ENCODE peak calls at places on chromosomes 11 and 22, in ten cellular contexts. Y is kidney; Z is EH; A is PC-9; O is left lung; V is HFFc6; G is GM12892; W is stimulated activated CD4-positive, alpha-beta T cell treated with anti-CD3 and anti-CD28 coated beads, Interleukin-2, amount 100 ng/mL, for 4 hours; K is WTC11; F is effector memory CD4-positive, alpha-beta T cell. H is an unnamed sample.

GRCh38 chr22:20396639-20397038 is 2.7 kb downstream of the ZNF74 start:
- DNase-seq in Z (peak), A (no peak), V (no peak), W (no peak), F (no peak), O (no peak), K (no peak), G (no peak), Y (no peak), H (no peak)

GRCh38 chr22:20652582-20652981 is 121.3 kb upstream of the SERPIND1 start:
- DNase-seq in A (no peak), O (no peak), G (no peak), V (no peak), W (no peak), Z (no peak), K (no peak), Y (no peak), F (no peak), H (no peak)

GRCh38 chr22:30396871-30397655 is at the start of gene SEC14L2:
- DNase-seq in Y (peak), Z (peak), G (no peak), A (peak), F (peak), O (peak), W (peak), K (peak), V (peak), H (peak)

GRCh38 chr22:46659791-46660186 is 39.6 kb downstream of the GRAMD4 start:
- DNase-seq in O (no peak), F (no peak), K (no peak), Y (peak), Z (no peak), V (no peak), G (no peak), A (no peak), W (no peak), H (no peak)

GRCh38 chr22:27650985-27651384 is 150.6 kb downstream of the MN1 start:
- DNase-seq in G (no peak), V (no peak), K (no peak), Z (no peak), Y (no peak), A (no peak), F (no peak), W (no peak), O (no peak), H (no peak)

GRCh38 chr11:74094393-74094792 is 76.4 kb downstream of the C2CD3 start:
- DNase-seq in Y (no peak), O (no peak), G (no peak), W (no peak), F (no peak), K (no peak), V (no peak), Z (no peak), A (no peak), H (no peak)

GRCh38 chr11:2816941-2817421 is 68.6 kb downstream of the CDKN1C start:
- DNase-seq in O (no peak), W (no peak), V (peak), Z (peak), F (no peak), G (no peak), Y (peak), K (no peak), A (no peak), H (no peak)

GRCh38 chr11:134668796-134669195 is 256.8 kb upstream of the B3GAT1 start:
- DNase-seq in K (no peak), F (no peak), G (no peak), A (no peak), Z (no peak), O (no peak), Y (no peak), W (no peak), V (no peak), H (no peak)

GRCh38 chr11:19365743-19366410 is 125.1 kb upstream of the E2F8 start:
- DNase-seq in O (no peak), W (no peak), F (no peak), G (no peak), Z (peak), A (no peak), K (no peak), V (no peak), Y (no peak), H (no peak)

GRCh38 chr22:44523981-44524759 is 26.1 kb upstream of the RTL6 start:
- DNase-seq in W (no peak), K (no peak), A (no peak), V (peak), Y (no peak), Z (peak), O (no peak), G (no peak), F (no peak), H (no peak)

GRCh38 chr22:45502215-45503070 is at the start of gene FBLN1:
- DNase-seq in Z (peak), V (no peak), A (peak), W (no peak), K (peak), F (no peak), Y (peak), G (no peak), O (no peak), H (no peak)

GRCh38 chr22:36855478-36855877 is 5.3 kb upstream of the NCF4 start:
- DNase-seq in Z (no peak), K (no peak), A (no peak), Y (no peak), W (no peak), V (no peak), G (no peak), F (no peak), O (no peak), H (no peak)

GRCh38 chr11:66835762-66836405 is 7.4 kb upstream of the RCE1 start:
- DNase-seq in W (no peak), F (no peak), O (no peak), Z (peak), G (no peak), A (no peak), V (peak), K (no peak), Y (peak), H (no peak)

GRCh38 chr11:73401924-73402833 is 26.0 kb downstream of the RELT start:
- DNase-seq in Z (peak), G (no peak), V (no peak), W (no peak), O (no peak), Y (no peak), A (no peak), F (no peak), K (no peak), H (no peak)

GRCh38 chr11:122210378-122210995 is 94.5 kb upstream of the BLID start:
- DNase-seq in A (no peak), Y (no peak), K (no peak), F (no peak), Z (peak), O (no peak), G (no peak), W (no peak), V (no peak), H (no peak)

GRCh38 chr11:28072321-28072720 is 35.6 kb downstream of the KIF18A start:
- DNase-seq in Z (peak), F (no peak), O (no peak), Y (no peak), G (no peak), V (peak), W (no peak), K (no peak), A (no peak), H (no peak)

GRCh38 chr22:45008853-45009751 is 703 bp downstream of the PHF21B start:
- DNase-seq in Z (peak), A (no peak), V (no peak), O (no peak), F (no peak), K (peak), W (no peak), G (no peak), Y (peak), H (no peak)

GRCh38 chr11:13233173-13233572 is 44.4 kb upstream of the BMAL1 start:
- DNase-seq in A (no peak), W (no peak), G (no peak), Z (no peak), K (no peak), F (no peak), V (no peak), Y (no peak), O (no peak), H (no peak)

GRCh38 chr11:32594272-32594671 is 10.6 kb downstream of the EIF3M start:
- DNase-seq in O (no peak), W (no peak), F (no peak), Y (no peak), V (no peak), G (no peak), A (no peak), K (no peak), Z (no peak), H (no peak)

GRCh38 chr11:22666700-22667439 is 459 bp downstream of the GAS2 start:
- DNase-seq in Y (peak), O (peak), K (peak), A (peak), F (no peak), V (no peak), W (no peak), Z (peak), G (no peak), H (peak)

GRCh38 chr11:93290061-93290460 is 40.5 kb upstream of the DEUP1 start:
- DNase-seq in Y (no peak), K (no peak), V (no peak), A (no peak), O (no peak), F (no peak), G (no peak), Z (peak), W (no peak), H (no peak)

GRCh38 chr22:30863161-30863833 is 105.3 kb downstream of the MORC2 start:
- DNase-seq in K (no peak), O (no peak), Z (no peak), F (no peak), W (no peak), V (no peak), Y (no peak), A (no peak), G (peak), H (no peak)

GRCh38 chr22:49136041-49136815 is 691.4 kb downstream of the BRD1 start:
- DNase-seq in O (no peak), W (no peak), G (no peak), F (no peak), K (no peak), V (no peak), Z (no peak), Y (no peak), A (no peak), H (no peak)

GRCh38 chr11:71252434-71252781 is at the start of gene SHANK2:
- DNase-seq in K (peak), Y (no peak), A (peak), F (no peak), G (no peak), W (no peak), O (no peak), V (no peak), Z (no peak), H (no peak)

GRCh38 chr22:46104170-46104880 is 46.0 kb upstream of the PPARA start:
- DNase-seq in Y (no peak), G (no peak), K (no peak), F (no peak), W (no peak), A (no peak), V (no peak), O (no peak), Z (no peak), H (peak)

GRCh38 chr22:25899566-25899965 is 157.6 kb downstream of the MYO18B start:
- DNase-seq in A (no peak), F (no peak), G (no peak), V (no peak), K (no peak), Y (no peak), O (no peak), Z (no peak), W (no peak), H (no peak)

H was measured in caudate nucleus.